ENCODE peak calls at places on chromosomes 16 and 17, in nine cellular contexts. One of them, this sample, is unnamed.

GRCh38 chr17:66447159-66447558 is 144.7 kb downstream of the PRKCA start:
- DNase-seq in foreskin melanocyte: no peak
- DNase-seq in right lobe of liver: no peak
- DNase-seq in GOT3: no peak
- DNase-seq in spleen: no peak
- DNase-seq in keratinocyte: no peak
- DNase-seq in G401: no peak
- DNase-seq in stimulated activated CD4-positive, alpha-beta T cell treated with anti-CD3 and anti-CD28 coated beads, Interleukin-2, amount 100 ng/mL, for 24 hours: no peak
- DNase-seq in non-pigmented ciliary epithelial cell: no peak
- DNase-seq in this sample: no peak

GRCh38 chr16:1992475-1993292 is 2.9 kb downstream of the SYNGR3 start:
- DNase-seq in non-pigmented ciliary epithelial cell: no peak
- DNase-seq in spleen: no peak
- DNase-seq in right lobe of liver: no peak
- DNase-seq in stimulated activated CD4-positive, alpha-beta T cell treated with anti-CD3 and anti-CD28 coated beads, Interleukin-2, amount 100 ng/mL, for 24 hours: no peak
- DNase-seq in G401: no peak
- DNase-seq in foreskin melanocyte: no peak
- DNase-seq in keratinocyte: no peak
- DNase-seq in GOT3: no peak
- DNase-seq in this sample: no peak

GRCh38 chr16:75252946-75253911 is 1.8 kb upstream of the BCAR1 start:
- DNase-seq in non-pigmented ciliary epithelial cell: no peak
- DNase-seq in keratinocyte: no peak
- DNase-seq in stimulated activated CD4-positive, alpha-beta T cell treated with anti-CD3 and anti-CD28 coated beads, Interleukin-2, amount 100 ng/mL, for 24 hours: no peak
- DNase-seq in GOT3: no peak
- DNase-seq in spleen: peak; percentile 74
- DNase-seq in G401: peak; percentile 60
- DNase-seq in right lobe of liver: peak; percentile 56
- DNase-seq in foreskin melanocyte: no peak
- DNase-seq in this sample: no peak

GRCh38 chr16:49465661-49466528 is 92.3 kb downstream of the C16orf78 start:
- DNase-seq in keratinocyte: no peak
- DNase-seq in G401: no peak
- DNase-seq in foreskin melanocyte: no peak
- DNase-seq in GOT3: no peak
- DNase-seq in stimulated activated CD4-positive, alpha-beta T cell treated with anti-CD3 and anti-CD28 coated beads, Interleukin-2, amount 100 ng/mL, for 24 hours: peak; percentile 9
- DNase-seq in spleen: peak; percentile 64
- DNase-seq in non-pigmented ciliary epithelial cell: no peak
- DNase-seq in right lobe of liver: no peak
- DNase-seq in this sample: peak; percentile 6

GRCh38 chr16:54545890-54546476 is 259.4 kb upstream of the IRX3 start:
- DNase-seq in GOT3: no peak
- DNase-seq in spleen: no peak
- DNase-seq in right lobe of liver: no peak
- DNase-seq in G401: no peak
- DNase-seq in non-pigmented ciliary epithelial cell: no peak
- DNase-seq in foreskin melanocyte: no peak
- DNase-seq in keratinocyte: no peak
- DNase-seq in stimulated activated CD4-positive, alpha-beta T cell treated with anti-CD3 and anti-CD28 coated beads, Interleukin-2, amount 100 ng/mL, for 24 hours: no peak
- DNase-seq in this sample: no peak

GRCh38 chr17:27473748-27474609 is 17.7 kb downstream of the KSR1 start:
- DNase-seq in foreskin melanocyte: no peak
- DNase-seq in GOT3: no peak
- DNase-seq in right lobe of liver: no peak
- DNase-seq in keratinocyte: no peak
- DNase-seq in non-pigmented ciliary epithelial cell: no peak
- DNase-seq in spleen: no peak
- DNase-seq in G401: no peak
- DNase-seq in stimulated activated CD4-positive, alpha-beta T cell treated with anti-CD3 and anti-CD28 coated beads, Interleukin-2, amount 100 ng/mL, for 24 hours: peak; percentile 83
- DNase-seq in this sample: peak; percentile 74

GRCh38 chr16:55189975-55190636 is 133.9 kb upstream of the IRX6 start:
- DNase-seq in right lobe of liver: no peak
- DNase-seq in keratinocyte: no peak
- DNase-seq in spleen: no peak
- DNase-seq in G401: no peak
- DNase-seq in GOT3: no peak
- DNase-seq in stimulated activated CD4-positive, alpha-beta T cell treated with anti-CD3 and anti-CD28 coated beads, Interleukin-2, amount 100 ng/mL, for 24 hours: no peak
- DNase-seq in non-pigmented ciliary epithelial cell: no peak
- DNase-seq in foreskin melanocyte: no peak
- DNase-seq in this sample: no peak

GRCh38 chr16:1871974-1872635 is at the start of gene MEIOB:
- DNase-seq in G401: peak; percentile 8
- DNase-seq in right lobe of liver: no peak
- DNase-seq in keratinocyte: no peak
- DNase-seq in spleen: peak; percentile 55
- DNase-seq in stimulated activated CD4-positive, alpha-beta T cell treated with anti-CD3 and anti-CD28 coated beads, Interleukin-2, amount 100 ng/mL, for 24 hours: peak; percentile 44
- DNase-seq in foreskin melanocyte: no peak
- DNase-seq in GOT3: no peak
- DNase-seq in non-pigmented ciliary epithelial cell: no peak
- DNase-seq in this sample: peak; percentile 15

GRCh38 chr17:49445561-49445960 is 30.9 kb upstream of the PHB1 start:
- DNase-seq in right lobe of liver: no peak
- DNase-seq in keratinocyte: no peak
- DNase-seq in spleen: no peak
- DNase-seq in foreskin melanocyte: no peak
- DNase-seq in non-pigmented ciliary epithelial cell: no peak
- DNase-seq in G401: no peak
- DNase-seq in stimulated activated CD4-positive, alpha-beta T cell treated with anti-CD3 and anti-CD28 coated beads, Interleukin-2, amount 100 ng/mL, for 24 hours: no peak
- DNase-seq in GOT3: no peak
- DNase-seq in this sample: no peak

GRCh38 chr17:27293359-27293897 is 486 bp upstream of the WSB1 start:
- DNase-seq in spleen: peak; percentile 89
- DNase-seq in keratinocyte: no peak
- DNase-seq in stimulated activated CD4-positive, alpha-beta T cell treated with anti-CD3 and anti-CD28 coated beads, Interleukin-2, amount 100 ng/mL, for 24 hours: peak; percentile 23
- DNase-seq in right lobe of liver: no peak
- DNase-seq in GOT3: no peak
- DNase-seq in non-pigmented ciliary epithelial cell: no peak
- DNase-seq in G401: peak; percentile 8
- DNase-seq in foreskin melanocyte: no peak
- DNase-seq in this sample: no peak

This sample was measured in activated T-helper 2 cell treated with anti-CD3 and anti-CD28 coated beads, Interferon-gamma antibody, Interleukin-2, Interleukin-4, amounts not matched to agents 10 μg/mL and 5 μg/mL and 100 μg/mL, durations not matched to agents 14 hours and 24 hours and 36 hours.